ENCODE peak calls at places on chromosomes 2 and 18, in five cellular contexts. Y, U, Z, M and A are unnamed samples.

GRCh38 chr2:203681978-203682377 is 24.5 kb upstream of the CD28 start:
- DNase-seq in Y (no peak), U (no peak), Z (no peak), M (no peak), A (no peak)

GRCh38 chr18:29003194-29003593 is 826.3 kb upstream of the CDH2 start:
- DNase-seq in Y (no peak), U (no peak), Z (no peak), M (no peak), A (no peak)

GRCh38 chr2:72103161-72103560 is 44.5 kb downstream of the CYP26B1 start:
- DNase-seq in Y (no peak), U (no peak), Z (no peak), M (no peak), A (no peak)

GRCh38 chr2:145324748-145325147 is 804.8 kb upstream of the ZEB2 start:
- DNase-seq in Y (no peak), U (no peak), Z (no peak), M (no peak), A (no peak)

GRCh38 chr2:237596518-237596855 is 6.0 kb upstream of the RAB17 start:
- DNase-seq in Y (no peak), U (no peak), Z (no peak), M (no peak), A (no peak)

GRCh38 chr18:31042068-31042390 is 513 bp downstream of the DSC3 start:
- DNase-seq in Y (no peak), U (no peak), Z (no peak), M (no peak), A (no peak)

GRCh38 chr18:73944715-73945114 is 202.9 kb downstream of the FBXO15 start:
- DNase-seq in Y (no peak), U (no peak), Z (no peak), M (no peak), A (no peak)

GRCh38 chr2:101238930-101239759 is 13.5 kb upstream of the CNOT11 start:
- DNase-seq in Y (no peak), U (no peak), Z (no peak), M (no peak), A (no peak)

GRCh38 chr2:16195681-16196070 is 255.3 kb downstream of the MYCN start:
- DNase-seq in Y (no peak), U (no peak), Z (no peak), M (no peak), A (no peak)

GRCh38 chr2:226795281-226796011 is 4.2 kb downstream of the IRS1 start:
- DNase-seq in Y (peak), U (peak), Z (no peak), M (no peak), A (no peak)

GRCh38 chr18:35749701-35750100 is 168.2 kb downstream of the GALNT1 start:
- DNase-seq in Y (no peak), U (no peak), Z (no peak), M (no peak), A (no peak)

DNA sequence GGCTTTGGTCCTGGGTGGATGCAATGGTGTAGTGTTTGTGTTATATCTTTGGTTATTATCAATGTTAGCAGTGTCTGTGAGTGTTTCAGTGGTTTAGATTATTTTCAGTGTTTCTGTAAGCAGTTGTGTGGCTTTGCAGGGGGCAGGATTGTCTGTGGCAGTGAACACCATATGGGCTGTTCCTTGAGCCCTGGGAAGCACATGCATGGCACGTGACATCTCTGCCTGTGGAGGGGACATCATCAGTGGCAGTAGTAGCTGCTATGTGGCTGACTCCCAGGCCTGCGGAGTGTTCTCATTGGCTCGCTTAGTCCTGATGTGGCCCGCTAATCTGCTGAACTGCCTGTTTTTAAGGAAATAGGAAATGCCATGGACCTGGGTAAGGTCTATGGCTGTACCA is 327.5 kb downstream of the GULP1 start:
- DNase-seq in Y (no peak), U (no peak), Z (no peak), M (no peak), A (no peak)
- TF ChIP-seq CTCF in Y (no peak), U (no peak), Z (no peak), M (no peak), A (no peak)

DNA sequence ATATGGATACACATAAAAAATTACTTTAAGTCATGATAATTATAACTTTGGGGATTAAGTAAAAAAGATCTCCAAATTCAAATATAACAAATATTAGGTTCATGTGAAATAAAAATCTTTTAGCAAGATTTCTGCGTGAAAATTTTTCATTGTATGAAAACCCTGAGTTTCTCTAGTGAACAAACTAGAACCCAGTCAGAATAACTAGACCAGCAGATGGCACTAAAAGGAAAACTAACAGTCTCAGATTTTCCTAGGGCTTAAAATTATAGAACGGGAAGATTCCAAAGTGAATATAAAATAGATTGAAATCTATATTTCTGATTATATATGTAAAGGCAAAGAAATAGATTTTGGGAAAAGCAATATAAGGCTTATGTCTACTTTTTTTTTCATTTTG is 43.3 kb downstream of the TMEM200C start:
- DNase-seq in Y (no peak), U (no peak), Z (no peak), M (no peak), A (no peak)
- TF ChIP-seq CTCF in Y (no peak), U (no peak), Z (peak), M (no peak), A (no peak)

DNA sequence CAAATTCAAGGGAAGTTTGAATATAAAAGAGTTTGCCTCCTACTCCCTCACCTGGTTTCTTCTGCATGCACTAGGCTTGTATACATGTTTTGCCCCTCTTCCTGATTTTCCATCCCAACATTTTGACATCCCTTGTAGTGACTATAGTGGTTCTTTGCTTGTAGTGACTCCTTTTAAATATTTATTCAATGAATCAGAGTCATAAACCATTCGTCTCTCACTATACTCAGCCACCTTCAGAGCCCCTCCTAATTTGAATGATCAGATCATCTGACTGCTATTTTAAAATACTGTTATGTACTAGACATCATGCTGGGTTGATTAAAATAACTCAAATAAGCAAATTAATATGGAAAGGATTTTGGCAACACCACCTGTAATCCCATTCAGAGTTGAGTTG is 492.1 kb upstream of the PIK3C3 start:
- DNase-seq in Y (no peak), U (no peak), Z (no peak), M (no peak), A (no peak)
- TF ChIP-seq CTCF in Y (no peak), U (no peak), Z (no peak), M (no peak), A (no peak)

GRCh38 chr2:240989451-240990265 is 8.8 kb upstream of the SNED1 start:
- DNase-seq in Y (peak), U (no peak), Z (peak), M (no peak), A (peak)
- TF ChIP-seq CTCF in Y (peak), U (no peak), Z (peak), M (no peak), A (no peak)

GRCh38 chr2:27211241-27211942 is 449 bp upstream of the ATRAID start:
- DNase-seq in Y (no peak), U (no peak), Z (no peak), M (no peak), A (no peak)
- TF ChIP-seq CTCF in Y (no peak), U (no peak), Z (no peak), M (no peak), A (no peak)

GRCh38 chr2:10709290-10709939 is 12.0 kb upstream of the ATP6V1C2 start:
- DNase-seq in Y (no peak), U (no peak), Z (peak), M (no peak), A (peak)
- TF ChIP-seq CTCF in Y (no peak), U (no peak), Z (peak), M (no peak), A (no peak)